ENCODE peak calls at places on chromosomes 2 and 18, in eight cellular contexts. O is smooth muscle cell of the brain vasculature; S is stimulated activated CD4-positive, alpha-beta T cell treated with anti-CD3 and anti-CD28 coated beads, Interleukin-12 subunit alpha, Interleukin-12 subunit beta, amount 100 ng/mL, for 4 hours; X is GM03348; R is activated T-cell treated with anti-CD3 and anti-CD28 coated beads, Interleukin-2, amount 50 U/mL, for 1 hour; N is astrocyte of the spinal cord; W is mesenchymal stem cell; J is right atrium auricular region. U is an unnamed sample.

GRCh38 chr2:160968183-160968582 is 192.0 kb upstream of the TANK start:
- DNase-seq in X (no peak), J (no peak), O (no peak), S (no peak), R (no peak), W (no peak), N (no peak), U (no peak)

GRCh38 chr2:171882095-171882769 is 11.8 kb downstream of the SLC25A12 start:
- DNase-seq in O (no peak), X (no peak), N (no peak), R (no peak), J (no peak), S (no peak), W (peak), U (peak)

GRCh38 chr2:30446602-30447148 is 371 bp upstream of the LCLAT1 start:
- DNase-seq in J (no peak), W (peak), R (no peak), N (no peak), X (no peak), S (no peak), O (no peak), U (no peak)

GRCh38 chr2:216698895-216699294 is 3.5 kb upstream of the IGFBP5 start:
- DNase-seq in N (peak), S (no peak), R (no peak), O (no peak), X (peak), W (peak), J (no peak), U (peak)

GRCh38 chr2:134773372-134774073 is 54.7 kb upstream of the TMEM163 start:
- DNase-seq in O (no peak), X (no peak), N (no peak), J (no peak), S (no peak), R (no peak), W (peak), U (no peak)

GRCh38 chr18:46622999-46623398 is 34.0 kb downstream of the LOXHD1 start:
- DNase-seq in W (peak), R (no peak), J (no peak), X (peak), N (peak), O (peak), S (no peak), U (peak)

GRCh38 chr2:40434638-40435296 is 17.1 kb downstream of the SLC8A1 start:
- DNase-seq in S (no peak), X (peak), J (no peak), R (no peak), W (peak), N (peak), O (peak), U (peak)

GRCh38 chr2:130894326-130894942 is 57.7 kb downstream of the ARHGEF4 start:
- DNase-seq in S (no peak), W (no peak), J (no peak), O (no peak), N (no peak), X (no peak), R (no peak), U (no peak)

GRCh38 chr18:66916834-66917233 is 312.9 kb upstream of the CDH19 start:
- DNase-seq in S (no peak), X (no peak), R (no peak), O (no peak), W (no peak), N (no peak), J (no peak), U (no peak)

GRCh38 chr2:30780776-30781330 is 26.4 kb downstream of the CAPN13 start:
- DNase-seq in W (no peak), J (peak), R (no peak), X (no peak), O (no peak), S (no peak), N (no peak), U (no peak)

GRCh38 chr2:205778326-205778725 is 96.0 kb downstream of the NRP2 start:
- DNase-seq in R (no peak), W (no peak), O (no peak), S (no peak), N (no peak), X (no peak), J (no peak), U (no peak)

GRCh38 chr2:27262379-27263286 is at the start of gene SLC30A3:
- DNase-seq in X (peak), W (peak), R (peak), S (peak), O (no peak), N (no peak), J (no peak), U (peak)

GRCh38 chr2:52805901-52806410 is 961.6 kb upstream of the CHAC2 start:
- DNase-seq in X (no peak), O (no peak), S (no peak), R (no peak), W (peak), N (no peak), J (no peak), U (no peak)

GRCh38 chr2:212142616-212143015 is 396.0 kb downstream of the ERBB4 start:
- DNase-seq in R (no peak), W (no peak), X (no peak), J (no peak), N (no peak), S (no peak), O (no peak), U (no peak)

U was measured in fibroblast of villous mesenchyme.